ENCODE peak calls at places on chromosome 16, in ten cellular contexts. N is heart left ventricle, S is psoas muscle, L is BE2C, W is heart right ventricle, M is cardiac muscle cell, G is Caco-2, A is GM23338, B is tibial artery, J is endodermal cell. K is an unnamed sample. For H3K36me3, the result is how much of the 10 kb centered on the place peaks cover.

GRCh38 chr16:57906385-57907316 is 64.3 kb downstream of the CNGB1 start:
- DNase-seq in N (no peak), S (no peak), L (no peak), W (no peak), M (no peak), G (peak), A (peak), B (no peak), J (peak), K (no peak)

GRCh38 chr16:22948058-22948602 is 134.2 kb downstream of the HS3ST2 start:
- DNase-seq in N (no peak), S (no peak), L (no peak), W (no peak), M (peak), G (no peak), A (peak), B (no peak), J (peak), K (no peak)

GRCh38 chr16:74603848-74604247 is 3.1 kb downstream of the GLG1 start:
- DNase-seq in N (no peak), S (no peak), L (no peak), W (no peak), M (peak), G (no peak), A (no peak), B (peak), J (no peak), K (no peak)

GRCh38 chr16:2239231-2239675 is 3.0 kb downstream of the DNASE1L2 start:
- DNase-seq in N (no peak), S (no peak), L (no peak), W (no peak), M (no peak), G (no peak), A (no peak), B (no peak), J (no peak), K (no peak)

GRCh38 chr16:31472559-31473203 is 729 bp downstream of the TGFB1I1 start:
- DNase-seq in N (peak), S (peak), L (peak), W (peak), M (peak), G (peak), A (peak), B (peak), J (peak), K (peak)

GRCh38 chr16:56944954-56945839 is 13.3 kb downstream of the HERPUD1 start:
- DNase-seq in N (no peak), S (no peak), L (no peak), W (no peak), M (no peak), G (no peak), A (no peak), B (peak), J (no peak), K (no peak)

GRCh38 chr16:78676351-78676750 is 576.9 kb downstream of the WWOX start:
- DNase-seq in N (no peak), S (no peak), L (no peak), W (no peak), M (no peak), G (no peak), A (no peak), B (no peak), J (peak), K (no peak)

GRCh38 chr16:17222756-17223411 is 247.9 kb downstream of the XYLT1 start:
- DNase-seq in N (no peak), S (peak), L (no peak), W (peak), M (no peak), G (no peak), A (peak), B (peak), J (peak), K (no peak)

GRCh38 chr16:17259751-17260270 is 210.9 kb downstream of the XYLT1 start:
- DNase-seq in N (no peak), S (no peak), L (no peak), W (no peak), M (no peak), G (no peak), A (no peak), B (no peak), J (no peak), K (no peak)

GRCh38 chr16:87704754-87705353 is 60.9 kb downstream of the KLHDC4 start:
- DNase-seq in N (no peak), S (no peak), L (no peak), W (no peak), M (no peak), G (no peak), A (no peak), B (no peak), J (no peak), K (no peak)

GRCh38 chr16:81018496-81018895 is 11.5 kb downstream of the CENPN start:
- DNase-seq in N (no peak), S (no peak), L (no peak), W (no peak), M (no peak), G (no peak), A (no peak), B (no peak), J (no peak), K (no peak)

GRCh38 chr16:83651871-83652270 is 155.9 kb upstream of the HSBP1 start:
- DNase-seq in N (no peak), S (no peak), L (no peak), W (no peak), M (no peak), G (no peak), A (no peak), B (no peak), J (no peak), K (no peak)

GRCh38 chr16:88478115-88478514 is 25.0 kb downstream of the ZFPM1 start:
- DNase-seq in N (no peak), S (no peak), L (no peak), W (no peak), M (no peak), G (no peak), A (no peak), B (no peak), J (no peak), K (no peak)

GRCh38 chr16:85844786-85845185 is 45.3 kb downstream of the COX4I1 start:
- DNase-seq in N (no peak), S (no peak), L (no peak), W (no peak), M (peak), G (no peak), A (no peak), B (no peak), J (no peak), K (no peak)

GRCh38 chr16:28538733-28539596 is at the start of gene NUPR1:
- DNase-seq in N (peak), S (peak), L (no peak), W (peak), M (peak), G (no peak), A (no peak), B (peak), J (peak), K (peak)

GRCh38 chr16:12600116-12600515 is 203.6 kb downstream of the CPPED1 start:
- DNase-seq in N (no peak), S (no peak), L (no peak), W (no peak), M (no peak), G (no peak), A (no peak), B (no peak), J (peak), K (peak)

GRCh38 chr16:9929313-9929712 is 252.9 kb downstream of the GRIN2A start:
- DNase-seq in N (no peak), S (no peak), L (no peak), W (no peak), M (no peak), G (no peak), A (no peak), B (no peak), J (no peak), K (no peak)

GRCh38 chr16:70495425-70496182 is 27.8 kb downstream of the COG4 start:
- DNase-seq in N (no peak), S (no peak), L (no peak), W (no peak), M (no peak), G (no peak), A (no peak), B (no peak), J (no peak), K (no peak)

GRCh38 chr16:16019488-16019887 is 70.1 kb downstream of the ABCC1 start:
- DNase-seq in N (no peak), S (no peak), L (no peak), W (no peak), M (peak), G (no peak), A (no peak), B (peak), J (no peak), K (peak)

GRCh38 chr16:86294535-86294934 is 215.8 kb upstream of the FOXF1 start:
- DNase-seq in N (no peak), S (no peak), L (no peak), W (no peak), M (no peak), G (no peak), A (no peak), B (no peak), J (no peak), K (no peak)

GRCh38 chr16:53611151-53611802 is 92.4 kb downstream of the RPGRIP1L start:
- DNase-seq in N (no peak), S (no peak), L (no peak), W (no peak), M (peak), G (peak), A (no peak), B (no peak), J (peak), K (no peak)

GRCh38 chr16:53775821-53776431 is 72.0 kb downstream of the FTO start:
- DNase-seq in N (peak), S (peak), L (no peak), W (peak), M (peak), G (peak), A (peak), B (peak), J (no peak), K (peak)

GRCh38 chr16:30958164-30959083 is 870 bp downstream of the SETD1A start:
- DNase-seq in N (peak), S (peak), L (peak), W (peak), M (peak), G (peak), A (peak), B (no peak), J (peak), K (no peak)

GRCh38 chr16:73768786-73769203 is 527.8 kb upstream of the PSMD7 start:
- DNase-seq in N (no peak), S (no peak), L (no peak), W (no peak), M (peak), G (no peak), A (no peak), B (peak), J (no peak), K (no peak)

GRCh38 chr16:9258423-9259051 is 167.1 kb downstream of the HAPSTR1 start:
- DNase-seq in N (peak), S (peak), L (peak), W (peak), M (peak), G (peak), A (peak), B (no peak), J (peak), K (no peak)

GRCh38 chr16:62068747-62069146 is 32.5 kb upstream of the CDH8 start:
- DNase-seq in N (no peak), S (no peak), L (peak), W (no peak), M (no peak), G (peak), A (peak), B (no peak), J (peak), K (no peak)

GRCh38 chr16:2517954-2518605 is 2.1 kb upstream of the AMDHD2 start:
- DNase-seq in N (no peak), S (no peak), L (no peak), W (no peak), M (no peak), G (no peak), A (no peak), B (no peak), J (no peak), K (no peak)

GRCh38 chr16:22330326-22330725 is 33.1 kb downstream of the POLR3E start:
- DNase-seq in N (no peak), S (no peak), L (no peak), W (no peak), M (no peak), G (no peak), A (no peak), B (no peak), J (no peak), K (no peak)

DNA sequence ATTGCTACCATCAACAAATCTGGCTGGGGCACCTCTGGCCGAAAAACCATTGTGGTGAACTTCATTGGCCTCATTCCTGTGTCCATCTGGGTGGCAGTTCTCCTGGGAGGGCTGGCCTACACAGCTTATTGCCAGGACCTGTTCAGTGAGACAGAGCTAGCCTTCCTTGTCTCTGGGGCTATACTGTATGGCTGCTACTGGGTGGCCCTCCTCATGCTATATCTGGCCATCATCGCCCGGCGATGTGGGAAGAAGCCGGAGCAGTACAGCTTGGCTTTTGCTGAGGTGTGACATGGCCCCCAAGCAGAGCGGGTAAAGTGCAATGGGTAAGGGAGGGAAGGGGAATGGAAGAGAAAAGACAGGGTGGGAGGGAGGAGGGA is 9.5 kb downstream of the HAS3 start:
- DNase-seq in N (no peak), S (no peak), L (no peak), W (no peak), M (no peak), G (no peak), A (no peak), B (no peak), J (no peak), K (no peak)
- H3K36me3 ChIP-seq in N (half or more), S (half or more), L (under half), W (half or more), M (under half), G (under half), A (half or more), B (half or more), J (under half), K (under half)

DNA sequence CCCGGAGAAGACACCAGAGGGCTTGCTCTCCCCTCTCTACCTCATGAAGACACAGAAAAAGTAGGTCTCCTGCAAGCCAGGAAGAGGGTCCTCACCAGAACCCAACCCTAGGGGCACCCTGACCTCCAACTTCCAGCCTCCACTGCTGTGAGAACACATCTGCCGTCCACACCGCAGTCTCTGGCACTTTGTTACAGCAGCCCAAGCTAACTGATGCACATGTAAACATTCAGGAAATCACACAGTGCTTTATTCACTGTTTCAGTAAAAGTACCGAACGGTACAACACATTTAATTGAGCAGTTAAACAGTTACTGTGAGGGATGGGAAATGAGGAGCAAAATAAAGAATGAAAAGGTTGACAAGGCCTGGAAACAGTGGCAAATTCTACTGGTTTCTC is 18.3 kb downstream of the FANCA start:
- DNase-seq in N (no peak), S (no peak), L (no peak), W (no peak), M (no peak), G (no peak), A (no peak), B (no peak), J (no peak), K (no peak)
- H3K36me3 ChIP-seq in N (under half), S (under half), L (half or more), W (under half), M (under half), G (under half), A (under half), B (under half), J (half or more), K (under half)

DNA sequence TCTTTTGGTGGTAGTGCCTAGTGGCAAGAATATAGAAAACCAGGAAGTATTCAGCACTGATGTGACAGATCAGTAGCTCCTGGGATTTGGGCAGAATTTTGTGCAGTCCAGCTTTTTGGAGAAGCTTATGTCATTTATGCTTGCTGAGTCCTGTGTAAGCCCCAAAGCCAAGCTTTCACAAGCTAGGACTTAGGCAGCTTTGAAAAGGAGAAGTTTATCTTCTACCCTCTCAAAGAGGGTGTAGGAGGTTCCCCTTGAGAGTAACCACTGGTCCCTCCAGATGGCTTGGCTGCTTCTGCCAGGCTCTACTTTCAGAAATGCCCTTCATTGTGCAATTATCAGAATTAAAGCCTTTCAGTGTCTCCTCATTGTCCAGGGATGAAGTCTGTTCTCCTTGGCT is 78.8 kb downstream of the CES1 start:
- DNase-seq in N (no peak), S (no peak), L (no peak), W (no peak), M (no peak), G (no peak), A (no peak), B (no peak), J (no peak), K (no peak)
- H3K36me3 ChIP-seq in N (under half), S (under half), L (under half), W (under half), M (under half), G (under half), A (under half), B (under half), J (under half), K (under half)

GRCh38 chr16:47660540-47660939 is 199.4 kb downstream of the PHKB start:
- DNase-seq in N (no peak), S (no peak), L (no peak), W (no peak), M (no peak), G (no peak), A (peak), B (no peak), J (no peak), K (no peak)
- H3K36me3 ChIP-seq in N (half or more), S (half or more), L (under half), W (half or more), M (under half), G (under half), A (under half), B (under half), J (under half), K (under half)